ENCODE peak calls at places on chromosomes 3 and 15, in seven cellular contexts. A is GM12891, W is stomach, V is sigmoid colon, D is A549, I is heart left ventricle, M is esophagus squamous epithelium. Z is an unnamed sample.

GRCh38 chr3:65246561-65246960 is 558.8 kb upstream of the ADAMTS9 start:
- DNase-seq in I (no peak), D (no peak), V (no peak), A (no peak), M (no peak), W (no peak), Z (no peak)

GRCh38 chr3:136838641-136839555 is 20.0 kb downstream of the SLC35G2 start:
- DNase-seq in W (no peak), V (no peak), M (no peak), A (no peak), D (no peak), I (no peak), Z (peak)

GRCh38 chr15:48355377-48355776 is 24.1 kb downstream of the DUT start:
- DNase-seq in D (peak), M (no peak), V (no peak), I (no peak), W (no peak), A (no peak), Z (no peak)

GRCh38 chr15:91561371-91562100 is 292.0 kb upstream of the SLCO3A1 start:
- DNase-seq in I (peak), V (peak), M (no peak), W (no peak), D (peak), A (no peak), Z (peak)

GRCh38 chr3:188792788-188793187 is 379.0 kb upstream of the TPRG1 start:
- DNase-seq in W (no peak), I (no peak), A (no peak), D (no peak), V (no peak), M (no peak), Z (no peak)

GRCh38 chr15:40331026-40331425 is 7.5 kb downstream of the INAFM2 start:
- DNase-seq in V (peak), I (no peak), A (no peak), D (no peak), W (no peak), M (no peak), Z (no peak)

GRCh38 chr3:157160652-157161480 is 919 bp upstream of the CCNL1 start:
- DNase-seq in I (peak), V (peak), D (peak), M (peak), W (peak), A (peak), Z (peak)

GRCh38 chr3:33877187-33877586 is 78.8 kb downstream of the PDCD6IP start:
- DNase-seq in I (no peak), W (no peak), M (no peak), D (no peak), V (no peak), A (no peak), Z (no peak)

GRCh38 chr3:142578309-142579223 is at the start of gene ATR:
- DNase-seq in I (peak), M (peak), V (peak), D (peak), W (peak), A (peak), Z (peak)

GRCh38 chr15:45589296-45589695 is 2.1 kb downstream of the BLOC1S6 start:
- DNase-seq in M (no peak), A (no peak), I (no peak), D (no peak), V (no peak), W (no peak), Z (no peak)

GRCh38 chr3:72144773-72145505 is 360.0 kb upstream of the PROK2 start:
- DNase-seq in M (no peak), I (peak), V (no peak), A (no peak), D (no peak), W (no peak), Z (no peak)

GRCh38 chr15:57094594-57095257 is 176.3 kb downstream of the TCF12 start:
- DNase-seq in M (no peak), I (no peak), A (no peak), V (no peak), D (no peak), W (no peak), Z (no peak)

GRCh38 chr15:92803852-92804609 is 96.1 kb upstream of the CHD2 start:
- DNase-seq in W (peak), I (peak), M (peak), V (peak), D (peak), A (no peak), Z (no peak)

GRCh38 chr3:114214542-114215341 is 22.6 kb downstream of the ZNF80 start:
- DNase-seq in I (no peak), D (no peak), V (no peak), A (no peak), W (no peak), M (no peak), Z (no peak)

GRCh38 chr15:68258684-68259083 is 18.9 kb upstream of the FEM1B start:
- DNase-seq in I (no peak), D (no peak), M (no peak), A (no peak), W (no peak), V (peak), Z (no peak)

GRCh38 chr15:89356634-89357298 is 22.1 kb upstream of the POLG start:
- DNase-seq in W (no peak), D (peak), I (no peak), M (no peak), V (no peak), A (no peak), Z (no peak)

GRCh38 chr15:82832601-82833209 is 23.3 kb downstream of the WHAMM start:
- DNase-seq in M (no peak), D (peak), V (no peak), W (no peak), A (peak), I (no peak), Z (no peak)

GRCh38 chr3:65828706-65829105 is 210.0 kb downstream of the MAGI1 start:
- DNase-seq in W (no peak), A (no peak), M (no peak), V (no peak), I (peak), D (no peak), Z (no peak)

GRCh38 chr15:90813796-90814192 is 54.6 kb upstream of the FURIN start:
- DNase-seq in I (no peak), M (no peak), W (peak), D (no peak), V (no peak), A (no peak), Z (no peak)

GRCh38 chr3:142239421-142239820 is 14.0 kb upstream of the GK5 start:
- DNase-seq in V (no peak), D (no peak), A (no peak), M (no peak), W (no peak), I (no peak), Z (no peak)

GRCh38 chr3:45123841-45124269 is 22.3 kb downstream of the CDCP1 start:
- DNase-seq in V (no peak), W (no peak), D (peak), M (no peak), I (no peak), A (no peak), Z (no peak)

GRCh38 chr15:84638103-84638502 is 16.0 kb downstream of the WDR73 start:
- DNase-seq in V (no peak), I (no peak), A (no peak), W (no peak), M (no peak), D (peak), Z (no peak)

GRCh38 chr3:32951410-32951811 is at the start of gene CCR4:
- DNase-seq in D (no peak), A (no peak), I (no peak), V (no peak), M (no peak), W (no peak), Z (no peak)

GRCh38 chr15:70201376-70201775 is 103.7 kb upstream of the TLE3 start:
- DNase-seq in D (no peak), I (no peak), A (no peak), M (no peak), V (peak), W (peak), Z (no peak)

GRCh38 chr15:71530116-71530515 is 280.2 kb upstream of the NR2E3 start:
- DNase-seq in W (no peak), D (no peak), I (no peak), A (no peak), V (no peak), M (no peak), Z (no peak)

GRCh38 chr3:179760944-179761343 is 108.1 kb downstream of the USP13 start:
- DNase-seq in V (no peak), I (no peak), W (no peak), A (no peak), M (no peak), D (peak), Z (peak)

GRCh38 chr15:69599271-69599670 is 146.7 kb downstream of the RPLP1 start:
- DNase-seq in I (no peak), V (no peak), W (no peak), A (no peak), D (no peak), M (no peak), Z (no peak)

GRCh38 chr3:145457825-145458552 is 703.0 kb downstream of the PLOD2 start:
- DNase-seq in V (no peak), A (no peak), I (no peak), M (no peak), D (no peak), W (no peak), Z (no peak)

GRCh38 chr3:136149569-136150136 is 46.5 kb downstream of the MSL2 start:
- DNase-seq in A (no peak), I (no peak), D (no peak), W (no peak), M (no peak), V (no peak), Z (no peak)

GRCh38 chr15:101242160-101242998 is 9.5 kb downstream of the CHSY1 start:
- DNase-seq in W (no peak), D (no peak), A (no peak), V (no peak), M (no peak), I (peak), Z (no peak)

GRCh38 chr3:141500397-141500796 is 13.6 kb downstream of the RASA2 start:
- DNase-seq in A (no peak), W (no peak), M (no peak), V (no peak), D (no peak), I (no peak), Z (no peak)

GRCh38 chr3:195907730-195908438 is 467 bp downstream of the TNK2 start:
- DNase-seq in D (peak), V (peak), M (no peak), A (no peak), I (peak), W (peak), Z (peak)

GRCh38 chr3:111976254-111976653 is 2.6 kb upstream of the ABHD10 start:
- DNase-seq in M (no peak), W (no peak), V (no peak), A (no peak), I (no peak), D (no peak), Z (no peak)

GRCh38 chr3:11384074-11384473 is 111.9 kb downstream of the ATG7 start:
- DNase-seq in A (no peak), V (no peak), D (no peak), I (no peak), W (no peak), M (no peak), Z (no peak)

GRCh38 chr15:59616390-59616789 is 4.8 kb downstream of the GCNT3 start:
- DNase-seq in V (no peak), D (peak), I (no peak), M (no peak), A (no peak), W (no peak), Z (no peak)

GRCh38 chr15:59615661-59616060 is 4.1 kb downstream of the GCNT3 start:
- DNase-seq in I (no peak), V (no peak), A (no peak), D (no peak), M (no peak), W (no peak), Z (no peak)

GRCh38 chr15:59609730-59610712 is 1.6 kb upstream of the GCNT3 start:
- DNase-seq in W (no peak), D (peak), V (no peak), M (no peak), A (no peak), I (no peak), Z (no peak)

GRCh38 chr15:59614153-59614552 is 2.6 kb downstream of the GCNT3 start:
- DNase-seq in I (no peak), V (no peak), A (no peak), W (no peak), D (no peak), M (no peak), Z (no peak)

DNA sequence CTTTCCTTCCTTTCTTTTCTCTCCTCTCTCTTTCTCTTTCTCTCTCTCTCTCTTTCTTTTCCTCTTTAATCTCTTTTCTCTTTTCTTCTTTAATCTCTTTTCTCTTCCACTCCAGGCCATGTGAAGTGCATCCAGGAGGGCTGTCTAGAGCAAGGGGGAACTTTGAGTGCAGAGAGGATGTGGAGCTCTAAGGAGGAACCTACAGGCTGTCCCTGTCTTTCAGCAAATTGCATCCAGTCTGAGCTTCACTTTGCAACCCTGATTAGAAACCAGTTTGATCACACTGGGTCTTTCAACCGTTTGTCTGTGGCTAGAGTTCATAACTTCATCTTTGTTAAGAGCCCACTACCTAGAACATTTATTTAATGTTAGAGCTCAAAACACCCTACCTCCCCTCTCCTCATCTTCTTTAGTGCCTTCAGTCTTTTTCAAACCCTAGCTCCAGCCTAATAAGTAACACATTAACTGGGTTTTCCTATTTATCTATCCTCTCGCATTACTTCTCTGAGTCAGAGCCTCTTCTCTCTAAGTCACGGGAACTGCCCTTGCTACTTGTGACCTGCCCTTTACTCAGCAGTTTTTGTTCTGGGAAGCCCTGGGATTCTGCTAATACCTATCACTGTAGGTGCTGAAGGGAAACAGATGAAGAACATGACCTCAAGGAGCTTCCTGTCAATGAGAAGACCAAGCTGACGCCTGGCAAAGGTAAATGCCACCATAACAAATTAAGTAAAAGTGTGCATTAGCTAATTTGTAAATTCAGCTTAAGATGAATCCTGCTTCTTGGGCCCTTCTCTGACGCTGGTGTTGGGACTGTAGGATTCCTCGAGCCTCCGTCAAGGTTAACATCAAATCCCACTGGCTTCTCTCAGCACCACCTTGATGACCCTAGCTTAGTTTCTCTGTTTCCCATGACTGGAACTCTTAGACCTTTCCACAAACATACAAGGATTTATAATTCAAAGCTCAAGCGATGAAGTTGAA is at the start of gene GCNT3:
- DNase-seq in M (no peak), V (no peak), I (no peak), D (peak), W (no peak), A (no peak), Z (peak)
- TF ChIP-seq POLR2A in M (no peak), V (no peak), I (no peak), D (peak), W (no peak), A (no peak), Z (no peak)

GRCh38 chr3:70729845-70730244 is 417.4 kb upstream of the MDFIC2 start:
- DNase-seq in A (no peak), I (no peak), W (no peak), M (no peak), D (no peak), V (no peak), Z (no peak)
- TF ChIP-seq POLR2A in A (no peak), I (no peak), W (no peak), M (no peak), D (no peak), V (no peak), Z (no peak)

DNA sequence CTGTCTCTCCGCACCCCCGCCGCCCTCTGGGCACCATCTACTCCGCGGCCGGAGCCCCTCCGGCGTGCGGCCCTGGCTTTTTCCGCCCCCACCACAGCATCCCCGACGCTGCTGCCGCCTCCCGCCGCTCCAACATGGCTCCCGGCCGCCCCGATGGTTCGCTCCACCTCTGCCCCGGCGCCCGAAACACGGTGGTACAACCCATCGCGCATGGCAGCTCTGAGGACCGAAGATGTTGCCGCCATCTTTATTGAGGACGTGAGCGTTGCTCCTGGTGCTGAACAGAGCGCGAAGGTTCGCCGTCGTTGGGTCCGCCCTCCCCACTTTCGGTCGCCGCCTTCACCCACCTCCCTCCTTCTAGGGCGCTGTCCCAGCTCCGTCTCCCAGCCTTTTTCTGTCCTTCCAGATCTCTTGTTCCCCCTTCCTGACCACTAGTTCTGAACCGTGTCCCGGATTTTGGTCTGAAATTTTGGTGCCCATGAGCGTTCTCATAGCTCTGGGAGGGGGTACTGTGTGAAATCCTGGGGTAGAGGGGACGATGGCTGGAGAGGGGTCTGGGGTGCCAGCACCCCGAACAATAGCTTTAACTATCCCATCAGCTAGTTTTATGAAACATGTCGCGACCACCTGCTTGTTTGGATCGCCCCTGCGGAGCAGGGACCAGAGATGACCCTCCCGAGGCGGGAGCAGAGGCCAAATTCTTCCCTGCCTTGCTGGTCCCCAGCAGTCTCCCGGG is at the start of gene CELSR3:
- DNase-seq in M (no peak), D (peak), W (peak), V (no peak), A (no peak), I (peak), Z (peak)
- TF ChIP-seq POLR2A in M (peak), D (peak), W (no peak), V (no peak), A (no peak), I (no peak), Z (peak)

GRCh38 chr3:146511402-146512134 is 32.8 kb downstream of the PLSCR1 start:
- DNase-seq in M (no peak), V (no peak), W (no peak), A (no peak), D (no peak), I (no peak), Z (no peak)
- TF ChIP-seq POLR2A in M (no peak), V (no peak), W (no peak), A (no peak), D (no peak), I (no peak), Z (no peak)

GRCh38 chr3:138911621-138912020 is 35.3 kb downstream of the FOXL2 start:
- DNase-seq in V (no peak), W (no peak), I (no peak), M (no peak), A (no peak), D (no peak), Z (no peak)

GRCh38 chr3:138915503-138916498 is 31.1 kb downstream of the FOXL2 start:
- DNase-seq in A (peak), M (peak), D (peak), W (peak), I (peak), V (peak), Z (peak)

GRCh38 chr3:138912237-138912636 is 34.7 kb downstream of the FOXL2 start:
- DNase-seq in I (no peak), W (no peak), D (no peak), A (no peak), V (no peak), M (no peak), Z (no peak)

GRCh38 chr3:138916824-138917223 is 30.1 kb downstream of the FOXL2 start:
- DNase-seq in D (no peak), M (no peak), W (peak), V (no peak), A (no peak), I (no peak), Z (peak)

DNA sequence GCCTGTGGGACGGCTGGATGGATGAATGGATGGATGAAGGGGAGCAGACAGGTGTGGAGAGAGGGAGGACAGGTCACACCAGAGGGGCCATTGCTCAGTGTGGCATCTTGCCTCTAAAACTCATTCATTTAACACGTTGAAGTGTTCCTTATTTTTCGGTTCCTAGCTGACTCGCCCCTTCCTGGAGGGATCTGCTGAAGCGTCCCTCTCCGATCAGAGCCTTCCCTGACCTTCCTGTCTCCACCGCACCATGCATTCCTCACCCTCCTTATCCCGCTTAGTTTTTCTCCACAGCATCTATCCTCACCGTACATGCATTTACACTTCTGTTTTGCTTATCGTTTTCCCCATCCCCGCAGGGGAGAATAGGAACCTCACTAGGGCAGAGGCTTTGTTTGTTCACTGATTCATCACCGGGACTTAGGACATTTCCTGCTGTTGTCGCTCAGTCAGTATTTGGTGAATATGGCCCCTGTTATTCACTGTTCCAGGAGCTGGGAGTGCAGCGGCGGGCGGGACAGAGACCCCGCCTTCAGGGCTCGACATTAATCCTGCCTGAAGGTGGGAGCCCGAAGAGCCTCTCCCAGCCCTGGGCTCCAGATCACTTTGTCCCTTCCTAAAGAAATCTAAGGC is 32.0 kb downstream of the FOXL2 start:
- DNase-seq in M (no peak), V (no peak), I (no peak), A (no peak), W (no peak), D (peak), Z (peak)
- TF ChIP-seq POLR2A in M (no peak), V (no peak), I (no peak), A (no peak), W (no peak), D (no peak), Z (no peak)

GRCh38 chr15:63597033-63597790 is at the start of gene FBXL22:
- DNase-seq in W (no peak), D (no peak), V (peak), M (no peak), I (peak), A (no peak), Z (no peak)
- TF ChIP-seq POLR2A in W (no peak), D (no peak), V (peak), M (no peak), I (no peak), A (no peak), Z (no peak)

GRCh38 chr3:147392083-147392916 is 14.0 kb downstream of the ZIC4 start:
- DNase-seq in V (peak), A (no peak), M (no peak), W (no peak), D (no peak), I (no peak), Z (no peak)
- TF ChIP-seq POLR2A in V (no peak), A (no peak), M (no peak), W (no peak), D (no peak), I (no peak), Z (no peak)

Z was measured in H54.